ENCODE peak calls at places on chromosomes 1 and 21, in seven cellular contexts. T is MCF 10A, K is psoas muscle, O is ascending aorta, S is cardiac muscle cell, A is neural progenitor cell, P is WTC11. I is an unnamed sample.

GRCh38 chr21:43921602-43921978 is 56.6 kb downstream of the AGPAT3 start:
- DNase-seq in K (no peak), P (no peak), A (peak; percentile 80), T (no peak), O (no peak), S (no peak), I (no peak)

GRCh38 chr1:204950353-204951001 is 79.8 kb downstream of the NFASC start:
- DNase-seq in O (no peak), P (no peak), S (no peak), T (no peak), A (peak; percentile 23), K (no peak), I (peak; percentile 86)

GRCh38 chr1:201457508-201457960 is 11.5 kb downstream of the PHLDA3 start:
- DNase-seq in O (no peak), S (peak; percentile 61), A (no peak), K (no peak), P (no peak), T (no peak), I (no peak)

GRCh38 chr1:178688244-178688643 is 36.8 kb upstream of the RALGPS2 start:
- DNase-seq in A (no peak), S (peak; percentile 83), K (peak; percentile 58), P (no peak), T (peak; percentile 75), O (no peak), I (no peak)

GRCh38 chr1:115458426-115459114 is 120.5 kb upstream of the NGF start:
- DNase-seq in S (no peak), P (no peak), O (no peak), K (no peak), A (no peak), T (no peak), I (no peak)

GRCh38 chr21:35408401-35408800 is 359.3 kb upstream of the RUNX1 start:
- DNase-seq in K (no peak), P (no peak), T (no peak), A (peak; percentile 4), O (no peak), S (no peak), I (no peak)

GRCh38 chr1:67316918-67317317 is 9.2 kb downstream of the IL12RB2 start:
- DNase-seq in P (no peak), O (no peak), A (no peak), K (no peak), T (no peak), S (no peak), I (no peak)

GRCh38 chr1:208036177-208036808 is 125.4 kb upstream of the CD34 start:
- DNase-seq in K (no peak), T (peak; percentile 56), S (peak; percentile 44), O (no peak), A (no peak), P (peak; percentile 29), I (peak; percentile 75)

GRCh38 chr1:77047978-77048614 is 171.1 kb downstream of the PIGK start:
- DNase-seq in A (no peak), P (no peak), S (no peak), K (no peak), O (no peak), T (no peak), I (no peak)

GRCh38 chr1:224873645-224874369 is 55.7 kb upstream of the DNAH14 start:
- DNase-seq in S (peak; percentile 76), K (no peak), P (no peak), T (peak; percentile 93), A (no peak), O (no peak), I (no peak)

GRCh38 chr1:151829352-151830046 is 2.1 kb downstream of the RORC start:
- DNase-seq in A (no peak), S (no peak), O (no peak), T (no peak), P (no peak), K (no peak), I (no peak)

GRCh38 chr1:167798951-167799350 is 77.2 kb downstream of the MPZL1 start:
- DNase-seq in T (no peak), P (no peak), O (no peak), S (no peak), K (no peak), A (peak; percentile 68), I (no peak)

GRCh38 chr1:159953866-159954515 is at the start of gene SLAMF9:
- DNase-seq in S (peak; percentile 26), A (no peak), K (no peak), P (no peak), T (peak; percentile 23), O (no peak), I (no peak)

GRCh38 chr1:67732750-67733151 is 47.8 kb downstream of the GADD45A start:
- DNase-seq in P (no peak), S (peak; percentile 81), K (no peak), O (no peak), A (no peak), T (no peak), I (no peak)

GRCh38 chr1:53799141-53799540 is 39.0 kb downstream of the NDC1 start:
- DNase-seq in P (no peak), T (no peak), K (no peak), A (no peak), O (no peak), S (no peak), I (no peak)

GRCh38 chr1:93081716-93082115 is 2.6 kb downstream of the MTF2 start:
- DNase-seq in K (no peak), A (no peak), T (peak; percentile 55), P (no peak), O (no peak), S (peak; percentile 91), I (no peak)

GRCh38 chr1:162753998-162754585 is 36.4 kb upstream of the HSD17B7 start:
- DNase-seq in P (no peak), O (no peak), S (no peak), K (no peak), T (peak; percentile 16), A (no peak), I (no peak)

GRCh38 chr1:22869325-22869724 is 103.3 kb downstream of the LACTBL1 start:
- DNase-seq in A (no peak), P (no peak), S (no peak), T (peak; percentile 27), K (no peak), O (no peak), I (no peak)
- TF ChIP-seq CTCF in A (no peak), P (no peak), S (no peak), T (no peak), K (no peak), O (no peak), I (no peak)

GRCh38 chr1:149885364-149886111 is 13.8 kb upstream of the BOLA1 start:
- DNase-seq in K (peak; percentile 88), T (peak; percentile 94), S (peak; percentile 81), P (peak; percentile 63), A (peak; percentile 86), O (peak; percentile 76), I (peak; percentile 88)
- TF ChIP-seq CTCF in K (no peak), T (no peak), S (peak; percentile 13), P (no peak), A (no peak), O (no peak), I (no peak)

GRCh38 chr1:1573843-1574720 is 581 bp downstream of the SSU72 start:
- DNase-seq in K (peak; percentile 72), T (peak; percentile 62), A (peak; percentile 91), S (peak; percentile 75), P (peak; percentile 67), O (no peak), I (peak; percentile 86)
- TF ChIP-seq CTCF in K (peak; percentile 10), T (no peak), A (peak; percentile 42), S (peak; percentile 18), P (no peak), O (no peak), I (peak; percentile 65)

GRCh38 chr1:30331415-30332065 is 391.8 kb downstream of the MATN1 start:
- DNase-seq in T (peak; percentile 15), K (no peak), A (no peak), P (no peak), O (no peak), S (no peak), I (peak; percentile 29)
- TF ChIP-seq CTCF in T (no peak), K (no peak), A (no peak), P (no peak), O (no peak), S (no peak), I (no peak)

DNA sequence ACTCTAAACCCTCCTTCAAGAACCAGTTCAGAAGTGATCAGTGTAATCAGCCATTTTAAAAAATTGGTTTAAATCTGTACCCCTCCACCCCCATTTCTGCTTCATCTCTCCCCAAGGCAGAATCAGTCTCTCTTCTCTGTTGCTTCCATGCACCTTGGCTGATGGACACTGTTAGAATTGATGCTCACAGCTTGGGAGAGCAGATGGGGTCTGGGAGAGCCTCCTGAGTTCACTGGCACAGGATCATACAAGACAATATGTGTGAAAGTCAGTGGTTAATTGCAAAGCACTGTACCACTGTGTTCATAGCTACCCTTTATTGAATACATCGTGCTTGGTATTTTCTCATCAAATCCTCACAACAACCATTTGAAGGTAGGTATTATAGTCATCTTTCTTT is 140.9 kb downstream of the ROR1 start:
- DNase-seq in K (no peak), A (no peak), S (no peak), P (no peak), O (no peak), T (no peak), I (no peak)
- TF ChIP-seq CTCF in K (no peak), A (no peak), S (no peak), P (no peak), O (no peak), T (no peak), I (no peak)

GRCh38 chr1:27487927-27488522 is 1.9 kb downstream of the WASF2 start:
- DNase-seq in S (peak; percentile 39), T (no peak), O (no peak), P (peak; percentile 6), K (no peak), A (no peak), I (no peak)

GRCh38 chr1:27491748-27492700 is 2.1 kb upstream of the WASF2 start:
- DNase-seq in P (no peak), A (no peak), O (no peak), T (no peak), S (peak; percentile 67), K (peak; percentile 41), I (no peak)

GRCh38 chr1:27488523-27489138 is 1.3 kb downstream of the WASF2 start:
- DNase-seq in K (no peak), O (no peak), T (no peak), A (peak; percentile 30), S (peak; percentile 39), P (peak; percentile 0), I (no peak)

GRCh38 chr1:27485363-27485762 is 4.6 kb downstream of the WASF2 start:
- DNase-seq in K (no peak), S (no peak), P (no peak), O (no peak), A (no peak), T (no peak), I (no peak)

DNA sequence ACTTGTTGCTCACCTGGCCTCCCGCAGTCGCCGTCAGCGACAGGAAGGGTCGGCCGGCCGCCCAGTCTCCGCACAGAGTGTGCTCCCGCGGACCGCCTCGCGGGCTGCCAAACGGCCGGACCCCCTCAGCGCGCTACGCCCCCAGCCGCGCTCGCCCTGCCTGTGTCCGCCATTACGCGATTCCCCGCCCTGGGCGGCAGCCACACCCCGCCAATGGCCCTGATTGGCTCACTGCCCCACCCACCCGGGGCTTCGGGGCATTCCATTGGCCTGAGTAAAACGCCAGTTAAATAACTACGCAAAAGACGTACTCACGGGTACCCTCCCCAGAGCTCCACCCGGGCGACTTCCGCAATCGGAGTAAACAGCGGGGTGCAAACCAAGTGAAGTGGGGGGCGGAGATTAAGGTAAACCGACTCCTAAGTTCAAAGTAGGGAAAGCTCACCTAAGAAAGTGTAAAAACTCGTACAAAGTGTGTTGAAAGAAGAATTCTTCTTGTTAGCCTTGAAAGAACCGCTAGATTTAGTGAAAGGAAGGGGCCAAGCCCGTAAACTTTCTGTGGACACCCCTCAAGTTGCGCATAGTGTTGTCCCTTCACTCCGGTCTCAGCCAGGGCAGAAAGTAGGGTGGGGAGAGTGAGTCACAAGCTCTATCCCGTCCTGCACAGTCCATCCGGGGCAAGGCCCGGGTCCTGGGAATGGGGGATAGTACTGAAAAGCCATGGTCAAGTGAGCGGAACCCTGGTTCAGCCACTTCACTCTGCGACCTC is at the start of gene WASF2:
- DNase-seq in S (peak; percentile 98), A (peak; percentile 99), P (peak; percentile 98), T (peak; percentile 96), O (peak; percentile 88), K (peak; percentile 98), I (peak; percentile 99)
- TF ChIP-seq CTCF in S (no peak), A (no peak), P (no peak), T (no peak), O (no peak), K (no peak), I (peak; percentile 22)

I was measured in endodermal cell.